ENCODE peak calls at places on chromosomes 16 and 17, in nine cellular contexts. K is kidney epithelial cell; L is lung; Y is AG04450; H is CD4-positive, alpha-beta T cell; W is HL-60; S is testis; M is CD8-positive, alpha-beta T cell; E is endodermal cell. F is an unnamed sample.

GRCh38 chr17:80086081-80086480 is 15.3 kb upstream of the GAA start:
- DNase-seq in M (no peak), E (no peak), K (no peak), S (no peak), W (no peak), Y (no peak), L (no peak), H (no peak), F (no peak)

GRCh38 chr16:49600976-49601375 is 227.4 kb downstream of the C16orf78 start:
- DNase-seq in S (no peak), Y (no peak), H (no peak), E (peak; percentile 8), K (no peak), L (no peak), W (no peak), M (no peak), F (no peak)

GRCh38 chr17:36463916-36464764 is 22.3 kb upstream of the ZNHIT3 start:
- DNase-seq in K (peak; percentile 32), H (peak; percentile 14), E (peak; percentile 100), S (peak; percentile 73), Y (no peak), W (peak; percentile 54), L (peak; percentile 41), M (peak; percentile 21), F (no peak)

GRCh38 chr16:69351309-69352027 is at the start of gene TMED6:
- DNase-seq in E (no peak), M (no peak), H (no peak), K (no peak), Y (no peak), S (no peak), W (no peak), L (no peak), F (no peak)

GRCh38 chr17:14428640-14429029 is 127.8 kb downstream of the HS3ST3B1 start:
- DNase-seq in S (no peak), E (no peak), M (peak; percentile 46), Y (no peak), L (no peak), W (peak; percentile 25), K (no peak), H (peak; percentile 24), F (no peak)

GRCh38 chr17:36743130-36743529 is 141.7 kb downstream of the MRM1 start:
- DNase-seq in W (no peak), E (peak; percentile 84), M (no peak), H (no peak), S (no peak), K (no peak), L (peak; percentile 63), Y (no peak), F (no peak)

GRCh38 chr16:12462690-12463646 is 340.7 kb downstream of the CPPED1 start:
- DNase-seq in E (no peak), H (no peak), M (no peak), K (peak; percentile 67), Y (peak; percentile 33), S (no peak), W (no peak), L (no peak), F (no peak)

GRCh38 chr17:81228420-81228819 is 5.7 kb upstream of the CEP131 start:
- DNase-seq in E (no peak), K (no peak), M (no peak), L (no peak), W (peak; percentile 81), H (no peak), Y (no peak), S (no peak), F (no peak)

GRCh38 chr16:89117239-89117974 is 23.8 kb downstream of the ACSF3 start:
- DNase-seq in H (no peak), Y (no peak), E (no peak), L (no peak), W (no peak), K (no peak), S (no peak), M (no peak), F (no peak)

GRCh38 chr17:45739786-45740185 is 44.3 kb upstream of the CRHR1 start:
- DNase-seq in W (no peak), M (no peak), E (peak; percentile 55), Y (no peak), S (no peak), K (no peak), L (peak; percentile 71), H (no peak), F (no peak)

GRCh38 chr17:13046361-13046760 is 28.5 kb upstream of the ELAC2 start:
- DNase-seq in M (no peak), Y (no peak), H (no peak), K (no peak), W (no peak), E (peak; percentile 56), S (no peak), L (no peak), F (no peak)
- TF ChIP-seq CTCF in M (no peak), Y (no peak), H (no peak), K (no peak), W (no peak), E (no peak), S (no peak), L (no peak), F (no peak)

DNA sequence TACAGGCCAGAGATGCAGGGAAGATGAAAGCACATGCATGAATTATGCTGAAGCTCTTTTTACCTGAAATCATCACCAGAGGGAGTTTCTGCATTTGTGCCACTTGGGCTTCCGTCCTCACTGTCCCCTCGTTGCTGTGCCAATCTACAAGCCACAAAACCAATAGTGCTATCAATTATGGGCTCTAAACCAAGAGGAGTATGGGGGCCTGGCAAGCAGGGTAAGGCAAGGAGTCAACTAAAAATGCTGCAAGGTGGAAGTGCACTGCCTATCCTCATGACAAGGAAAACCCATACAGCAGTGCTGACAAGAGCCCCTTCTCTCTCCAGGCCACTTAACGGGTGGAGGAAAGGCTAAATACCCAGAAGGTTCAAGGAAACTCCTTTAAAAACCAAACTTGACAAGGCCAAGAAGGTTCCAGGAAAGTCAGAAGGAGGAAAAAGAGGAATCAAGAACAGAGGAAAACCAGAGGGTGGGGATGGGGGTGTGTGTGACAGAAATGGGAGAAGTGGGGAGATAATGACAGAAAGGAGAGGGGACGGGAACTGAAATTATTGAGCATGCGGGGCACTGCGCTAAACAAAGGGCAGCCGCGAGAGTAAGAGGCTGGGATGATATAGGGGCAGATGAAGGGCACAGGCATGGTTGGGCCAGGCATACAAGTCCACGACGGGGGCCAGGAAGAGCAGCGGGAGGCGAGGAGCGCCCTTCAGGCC is 674 bp downstream of the C17orf75 start:
- DNase-seq in W (peak; percentile 48), S (no peak), L (no peak), K (no peak), H (peak; percentile 40), M (peak; percentile 46), Y (no peak), E (no peak), F (no peak)
- TF ChIP-seq CTCF in W (no peak), S (no peak), L (no peak), K (no peak), H (peak; percentile 41), M (peak; percentile 34), Y (peak; percentile 33), E (peak; percentile 48), F (no peak)

GRCh38 chr16:67926181-67926742 is 5.4 kb downstream of the CTRL start:
- DNase-seq in W (no peak), K (no peak), S (no peak), M (no peak), Y (no peak), H (no peak), L (no peak), E (peak; percentile 75), F (no peak)
- TF ChIP-seq CTCF in W (no peak), K (no peak), S (no peak), M (no peak), Y (peak; percentile 7), H (no peak), L (no peak), E (peak; percentile 54), F (no peak)

DNA sequence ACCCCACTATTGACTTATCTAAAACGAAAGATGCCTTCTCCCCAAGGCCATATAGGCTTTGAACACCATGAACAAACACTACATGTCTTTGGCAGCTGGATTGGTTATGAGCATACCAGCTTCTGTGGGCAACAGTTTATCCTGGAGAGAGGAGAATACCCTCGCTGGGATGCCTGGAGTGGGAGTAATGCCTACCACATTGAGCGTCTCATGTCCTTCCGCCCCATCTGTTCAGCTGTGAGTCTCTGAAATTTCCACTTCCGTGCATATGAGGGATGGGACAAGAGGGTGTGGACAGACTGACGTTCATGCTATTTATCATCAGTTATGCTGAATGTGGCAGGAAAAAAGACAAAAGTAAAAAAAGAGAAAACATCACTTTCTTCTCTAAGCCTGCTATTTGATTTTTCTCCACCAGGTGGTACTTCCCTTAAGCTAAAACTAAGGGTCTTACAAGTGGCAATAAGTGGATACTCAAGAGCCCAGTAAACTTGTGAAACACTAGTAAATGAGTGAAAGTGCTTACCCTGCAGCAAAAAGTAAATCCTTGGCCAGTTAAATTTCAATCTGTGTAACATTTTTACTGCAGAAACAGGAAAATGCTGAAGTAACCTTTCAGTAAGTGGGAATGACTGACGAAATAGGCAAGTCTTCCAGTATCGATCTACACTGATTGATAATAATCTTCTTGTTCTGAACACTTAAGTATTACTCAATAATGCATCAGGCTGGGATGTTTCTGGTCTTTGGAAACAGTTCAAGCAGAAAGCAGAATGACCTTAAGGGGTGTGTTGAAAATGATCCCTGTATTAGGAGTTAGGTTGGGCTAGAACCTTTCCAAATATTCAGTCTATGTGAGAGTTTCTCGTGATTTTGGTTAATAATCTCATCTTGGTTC is 5.6 kb downstream of the CRYBA1 start:
- DNase-seq in K (no peak), H (no peak), S (no peak), M (no peak), W (no peak), Y (no peak), E (no peak), L (no peak), F (no peak)
- TF ChIP-seq CTCF in K (peak; percentile 45), H (peak; percentile 54), S (no peak), M (peak; percentile 63), W (peak; percentile 55), Y (peak; percentile 56), E (peak; percentile 77), L (no peak), F (peak; percentile 41)

GRCh38 chr17:17130077-17130844 is 75.9 kb downstream of the PLD6 start:
- DNase-seq in M (no peak), Y (no peak), S (no peak), E (no peak), H (no peak), K (no peak), L (no peak), W (no peak), F (no peak)
- TF ChIP-seq CTCF in M (no peak), Y (no peak), S (no peak), E (peak; percentile 34), H (no peak), K (no peak), L (no peak), W (no peak), F (no peak)

DNA sequence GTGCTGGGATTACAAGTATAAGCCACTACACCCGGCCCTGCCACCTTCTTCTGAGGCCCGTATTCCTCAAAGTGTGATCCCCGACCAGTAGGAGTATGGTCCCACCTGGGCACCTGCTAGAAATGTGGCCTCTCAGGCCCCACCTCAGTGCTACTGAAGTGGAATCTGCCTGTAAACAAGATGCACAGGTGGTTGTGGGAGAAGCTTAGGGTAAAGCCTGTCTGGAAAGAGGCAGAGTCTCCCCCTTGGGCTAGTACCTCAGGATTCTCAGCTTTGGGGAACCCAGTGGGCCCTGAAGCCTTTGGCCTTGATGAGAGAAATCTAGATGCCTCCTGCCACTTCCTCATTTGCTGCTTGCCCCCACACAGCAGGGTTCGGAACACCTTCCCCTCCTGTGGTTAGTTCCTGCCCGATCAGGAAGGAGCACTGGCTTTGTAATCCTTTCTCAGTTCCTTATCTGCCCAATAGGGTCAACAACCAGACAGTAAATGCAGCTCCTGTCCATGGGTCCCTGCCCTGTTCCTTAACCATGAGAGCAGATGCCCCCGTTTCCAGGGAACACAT is 25.2 kb downstream of the TK2 start:
- DNase-seq in K (no peak), W (peak; percentile 98), L (peak; percentile 55), E (peak; percentile 54), S (no peak), M (no peak), Y (no peak), H (no peak), F (no peak)
- TF ChIP-seq CTCF in K (no peak), W (no peak), L (no peak), E (peak; percentile 38), S (no peak), M (no peak), Y (no peak), H (no peak), F (no peak)